ENCODE peak calls at places on chromosomes 16 and 17, in four cellular contexts. B, N, P and K are unnamed samples. For H3K4me1, the result is how much of the 10 kb centered on the place peaks cover.

GRCh38 chr16:3609895-3610697 is 1.3 kb downstream of the SLX4 start:
- DNase-seq in B (no peak), N (no peak), P (no peak), K (no peak)

GRCh38 chr16:31409433-31409832 is 16.3 kb downstream of the ITGAD start:
- DNase-seq in B (no peak), N (no peak), P (no peak), K (no peak)

GRCh38 chr17:31564883-31565297 is 173.4 kb downstream of the RAB11FIP4 start:
- DNase-seq in B (peak), N (peak), P (no peak), K (peak)

GRCh38 chr17:58344047-58344790 is 7.8 kb downstream of the SUPT4H1 start:
- DNase-seq in B (no peak), N (no peak), P (peak), K (no peak)

GRCh38 chr16:3001316-3001715 is 11.4 kb upstream of the CLDN9 start:
- DNase-seq in B (no peak), N (no peak), P (no peak), K (no peak)

GRCh38 chr17:43753488-43754129 is 5.0 kb downstream of the SOST start:
- DNase-seq in B (no peak), N (no peak), P (no peak), K (no peak)

GRCh38 chr17:81337449-81337848 is 42.3 kb upstream of the SLC38A10 start:
- DNase-seq in B (peak), N (no peak), P (peak), K (peak)

GRCh38 chr16:3760518-3760917 is 43.2 kb upstream of the TRAP1 start:
- DNase-seq in B (no peak), N (no peak), P (no peak), K (no peak)

GRCh38 chr17:32558997-32559650 is 72.3 kb downstream of the CDK5R1 start:
- DNase-seq in B (no peak), N (no peak), P (no peak), K (no peak)

GRCh38 chr17:28552201-28552999 is at the start of gene UNC119:
- DNase-seq in B (peak), N (peak), P (peak), K (peak)

GRCh38 chr16:57138281-57138935 is 46.0 kb downstream of the CPNE2 start:
- DNase-seq in B (no peak), N (no peak), P (no peak), K (no peak)

GRCh38 chr17:57121308-57122042 is 36.4 kb downstream of the AKAP1 start:
- DNase-seq in B (no peak), N (no peak), P (peak), K (no peak)

GRCh38 chr17:65677932-65678331 is 116.5 kb upstream of the AXIN2 start:
- DNase-seq in B (no peak), N (no peak), P (no peak), K (no peak)

GRCh38 chr16:19235478-19235877 is 50.1 kb upstream of the CLEC19A start:
- DNase-seq in B (no peak), N (no peak), P (no peak), K (no peak)

GRCh38 chr16:73014768-73015167 is 33.2 kb downstream of the ZFHX3 start:
- DNase-seq in B (no peak), N (no peak), P (no peak), K (no peak)

GRCh38 chr16:51707666-51708065 is 556.6 kb upstream of the SALL1 start:
- DNase-seq in B (no peak), N (no peak), P (no peak), K (no peak)

GRCh38 chr17:50559674-50560184 is 786 bp upstream of the CACNA1G start:
- DNase-seq in B (no peak), N (peak), P (peak), K (peak)

GRCh38 chr16:59192551-59193199 is 458.6 kb upstream of the GOT2 start:
- DNase-seq in B (no peak), N (no peak), P (no peak), K (no peak)

GRCh38 chr17:80025796-80026195 is 9.9 kb downstream of the TBC1D16 start:
- DNase-seq in B (no peak), N (no peak), P (no peak), K (no peak)

GRCh38 chr17:284676-285355 is 67.8 kb downstream of the RPH3AL start:
- DNase-seq in B (peak), N (no peak), P (no peak), K (peak)

GRCh38 chr16:12283596-12283995 is 307.1 kb downstream of the SNX29 start:
- DNase-seq in B (no peak), N (no peak), P (no peak), K (no peak)

GRCh38 chr16:54174201-54174600 is 112.4 kb downstream of the IRX3 start:
- DNase-seq in B (no peak), N (no peak), P (no peak), K (no peak)

GRCh38 chr16:87351320-87351698 is 32.3 kb downstream of the FBXO31 start:
- DNase-seq in B (no peak), N (no peak), P (no peak), K (no peak)

GRCh38 chr16:57380671-57381462 is 8.6 kb downstream of the CX3CL1 start:
- DNase-seq in B (no peak), N (no peak), P (no peak), K (peak)

GRCh38 chr17:77212833-77213777 is 72.3 kb downstream of the SEC14L1 start:
- DNase-seq in B (no peak), N (no peak), P (no peak), K (no peak)

GRCh38 chr16:47777191-47777590 is 316.1 kb downstream of the PHKB start:
- DNase-seq in B (no peak), N (no peak), P (no peak), K (no peak)

DNA sequence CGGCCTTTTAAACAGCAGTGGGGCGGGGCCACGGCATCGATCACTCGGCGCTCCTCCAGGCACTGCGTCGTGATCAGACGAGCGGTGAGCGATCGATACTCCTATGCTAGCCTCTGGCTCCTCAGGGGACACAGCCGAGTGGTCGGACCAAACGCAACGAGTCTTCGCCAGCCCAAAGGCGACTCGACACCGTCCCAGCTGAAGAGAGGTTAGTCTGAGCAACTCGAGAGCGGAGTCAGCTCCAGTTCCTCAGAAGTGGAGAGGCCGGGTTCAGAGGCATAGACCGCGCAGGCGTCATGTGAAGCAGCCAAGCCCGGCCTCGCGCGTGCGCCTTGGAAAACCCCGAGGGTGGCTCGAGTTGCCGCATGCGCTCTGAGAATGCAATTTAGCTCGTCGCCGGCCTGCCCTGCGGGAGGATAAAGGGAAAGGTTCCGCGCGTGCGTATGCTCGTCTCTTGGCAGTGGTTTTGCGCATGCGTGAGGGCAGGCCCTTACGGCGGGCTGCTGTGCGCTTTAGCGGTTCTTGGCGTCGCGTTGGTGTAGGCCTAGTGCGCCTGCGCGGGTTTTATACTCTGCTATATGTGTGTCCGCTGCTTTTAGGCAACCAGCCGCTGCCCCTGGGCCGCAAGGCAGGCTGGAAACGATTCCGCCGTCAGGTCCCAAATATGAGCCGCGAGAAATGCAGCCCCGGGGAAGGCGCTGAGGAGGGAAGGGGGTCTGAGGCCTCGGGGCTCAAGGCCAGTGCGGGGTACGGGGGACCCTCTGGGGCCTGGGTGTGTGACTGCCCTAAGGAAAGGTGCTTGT is at the start of gene KDM8:
- DNase-seq in B (peak), N (peak), P (peak), K (peak)
- TF ChIP-seq POLR2A in B (peak), N (peak), P (peak), K (peak)

GRCh38 chr17:71251276-71251675 is 869.5 kb upstream of the SOX9 start:
- DNase-seq in B (no peak), N (no peak), P (no peak), K (no peak)
- H3K4me3 ChIP-seq in B (no peak), N (no peak), P (no peak), K (no peak)

GRCh38 chr17:17070931-17071330 is 28.7 kb downstream of the MPRIP start:
- DNase-seq in B (no peak), N (no peak), P (no peak), K (no peak)
- H3K4me1 ChIP-seq in B (under half), N (under half), P (half or more), K (under half)

GRCh38 chr17:70100983-70101382 is 26.0 kb downstream of the KCNJ16 start:
- DNase-seq in B (no peak), N (no peak), P (no peak), K (no peak)
- TF ChIP-seq POLR2A in B (no peak), N (no peak), P (no peak), K (no peak)

GRCh38 chr16:74901606-74902005 is 83.3 kb downstream of the WDR59 start:
- DNase-seq in B (no peak), N (no peak), P (no peak), K (no peak)

GRCh38 chr16:74892574-74893461 is 92.1 kb downstream of the WDR59 start:
- DNase-seq in B (no peak), N (no peak), P (no peak), K (no peak)

GRCh38 chr16:74898667-74899066 is 86.3 kb downstream of the WDR59 start:
- DNase-seq in B (no peak), N (no peak), P (no peak), K (peak)

GRCh38 chr16:74899786-74900185 is 85.1 kb downstream of the WDR59 start:
- DNase-seq in B (no peak), N (no peak), P (no peak), K (no peak)

GRCh38 chr16:74896389-74897370 is 88.2 kb downstream of the WDR59 start:
- DNase-seq in B (no peak), N (no peak), P (no peak), K (no peak)
- H3K4me3 ChIP-seq in B (no peak), N (no peak), P (no peak), K (no peak)

GRCh38 chr17:29586676-29587469 is 2.6 kb downstream of the GIT1 start:
- DNase-seq in B (peak), N (no peak), P (no peak), K (peak)
- H3K4me1 ChIP-seq in B (under half), N (under half), P (half or more), K (under half)

GRCh38 chr17:7312432-7313027 is 2.6 kb downstream of the GPS2 start:
- DNase-seq in B (no peak), N (no peak), P (no peak), K (no peak)
- TF ChIP-seq POLR2A in B (no peak), N (no peak), P (no peak), K (no peak)

DNA sequence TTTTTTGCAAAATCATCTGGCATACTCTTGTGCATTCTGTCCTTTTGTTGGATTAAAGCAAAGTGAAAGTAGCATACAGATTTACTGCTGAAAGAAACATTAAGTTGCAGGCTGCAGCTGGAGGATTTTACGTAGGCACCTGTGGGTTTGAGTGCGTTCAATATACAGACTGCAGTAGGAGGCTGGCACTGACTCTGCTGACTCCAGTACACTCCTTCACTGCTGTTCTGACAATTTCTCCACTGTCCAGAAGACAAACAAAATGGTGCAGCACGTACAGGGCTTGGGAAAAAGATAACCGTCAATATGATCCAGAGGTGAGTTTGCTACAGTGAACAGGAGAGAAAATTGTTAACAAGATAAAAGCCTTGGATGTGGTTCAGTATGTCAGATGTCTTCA is 73.3 kb downstream of the TANC2 start:
- DNase-seq in B (no peak), N (no peak), P (no peak), K (no peak)
- H3K4me3 ChIP-seq in B (no peak), N (no peak), P (no peak), K (peak)

GRCh38 chr17:2054262-2054739 is 602 bp upstream of the HIC1 start:
- DNase-seq in B (no peak), N (peak), P (no peak), K (no peak)

GRCh38 chr17:2053380-2054261 is 1.3 kb upstream of the HIC1 start:
- DNase-seq in B (peak), N (peak), P (peak), K (no peak)

GRCh38 chr17:2055494-2056220 is 754 bp downstream of the HIC1 start:
- DNase-seq in B (peak), N (peak), P (no peak), K (peak)

GRCh38 chr17:2056221-2057129 is 1.6 kb downstream of the HIC1 start:
- DNase-seq in B (no peak), N (peak), P (no peak), K (no peak)

DNA sequence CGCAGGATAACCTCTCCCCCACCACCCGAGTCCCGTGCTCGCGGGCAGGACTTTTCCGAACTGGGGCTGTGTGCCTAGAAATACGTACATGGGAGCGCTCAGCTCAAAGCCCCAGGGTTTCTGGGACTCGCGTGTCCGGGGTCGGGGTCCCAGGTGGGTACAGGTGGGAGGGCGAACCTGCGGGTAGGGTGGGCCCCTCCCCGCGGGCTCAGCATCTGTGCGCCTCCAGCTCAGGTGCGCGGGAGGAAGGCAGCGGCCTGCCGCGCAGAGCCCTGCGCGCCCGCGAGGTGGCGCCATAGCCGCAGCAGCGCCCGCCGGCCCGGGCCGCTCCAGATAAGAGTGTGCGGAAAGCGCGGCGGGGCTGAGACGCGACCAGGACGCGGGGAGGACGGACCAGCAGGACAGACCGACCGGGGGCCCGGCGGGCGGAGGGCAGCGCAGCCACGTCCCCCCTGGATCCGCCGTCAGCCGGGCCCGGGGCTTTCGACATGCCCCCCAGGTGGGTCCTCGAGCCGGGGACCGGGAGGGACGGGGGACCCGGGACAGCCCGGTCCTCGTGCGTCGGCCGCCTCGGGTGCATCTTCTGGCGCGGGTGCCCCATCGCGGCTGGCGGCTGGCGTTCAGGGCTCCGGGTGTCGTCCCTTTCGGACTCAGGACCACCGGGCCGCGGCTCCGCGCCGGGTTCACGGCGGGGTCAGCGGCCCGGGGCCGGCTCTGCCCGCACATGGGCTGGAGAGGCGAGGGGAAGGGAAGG is at the start of gene HIC1:
- DNase-seq in B (peak), N (peak), P (peak), K (peak)
- H3K4me1 ChIP-seq in B (under half), N (under half), P (half or more), K (under half)

GRCh38 chr16:1826691-1827573 is at the start of the genes FAHD1 and HAGH:
- DNase-seq in B (peak), N (peak), P (peak), K (peak)
- TF ChIP-seq POLR2A in B (peak), N (peak), P (no peak), K (no peak)